ENCODE peak calls at places on chromosomes 13 and 19, in eight cellular contexts. One of them, this sample, is unnamed.
A peak's percentile ranks its signal among the peaks of the same experiment; 100 is the strongest.

GRCh38 chr13:100275746-100276145 is 186.9 kb downstream of the PCCA start:
- DNase-seq in upper lobe of right lung: no peak
- DNase-seq in breast epithelium: no peak
- DNase-seq in prostate gland: peak; percentile 11
- DNase-seq in left ventricle myocardium inferior: no peak
- DNase-seq in tibial nerve: no peak
- DNase-seq in body of pancreas: no peak
- DNase-seq in tibial artery: no peak
- DNase-seq in this sample: no peak

GRCh38 chr19:10289167-10289835 is 451 bp upstream of the ICAM5 start:
- DNase-seq in breast epithelium: no peak
- DNase-seq in tibial nerve: no peak
- DNase-seq in prostate gland: no peak
- DNase-seq in tibial artery: no peak
- DNase-seq in body of pancreas: no peak
- DNase-seq in upper lobe of right lung: peak; percentile 86
- DNase-seq in left ventricle myocardium inferior: no peak
- DNase-seq in this sample: no peak

GRCh38 chr13:73803997-73804396 is 330.2 kb downstream of the KLF12 start:
- DNase-seq in left ventricle myocardium inferior: no peak
- DNase-seq in tibial nerve: no peak
- DNase-seq in upper lobe of right lung: no peak
- DNase-seq in breast epithelium: no peak
- DNase-seq in body of pancreas: no peak
- DNase-seq in prostate gland: no peak
- DNase-seq in tibial artery: no peak
- DNase-seq in this sample: peak; percentile 7

GRCh38 chr19:3575260-3575741 is 2.6 kb downstream of the HMG20B start:
- DNase-seq in tibial nerve: no peak
- DNase-seq in tibial artery: no peak
- DNase-seq in prostate gland: no peak
- DNase-seq in upper lobe of right lung: no peak
- DNase-seq in body of pancreas: no peak
- DNase-seq in left ventricle myocardium inferior: no peak
- DNase-seq in breast epithelium: no peak
- DNase-seq in this sample: no peak

GRCh38 chr19:15303105-15303780 is 29.1 kb downstream of the BRD4 start:
- DNase-seq in tibial nerve: no peak
- DNase-seq in tibial artery: no peak
- DNase-seq in prostate gland: peak; percentile 45
- DNase-seq in left ventricle myocardium inferior: no peak
- DNase-seq in breast epithelium: no peak
- DNase-seq in body of pancreas: no peak
- DNase-seq in upper lobe of right lung: peak; percentile 13
- DNase-seq in this sample: no peak

GRCh38 chr13:44857061-44857460 is 132.2 kb downstream of the NUFIP1 start:
- DNase-seq in upper lobe of right lung: no peak
- DNase-seq in left ventricle myocardium inferior: no peak
- DNase-seq in prostate gland: no peak
- DNase-seq in tibial nerve: no peak
- DNase-seq in breast epithelium: no peak
- DNase-seq in body of pancreas: no peak
- DNase-seq in tibial artery: no peak
- DNase-seq in this sample: no peak

GRCh38 chr13:32264407-32264806 is 50.8 kb downstream of the ZAR1L start:
- DNase-seq in tibial artery: peak; percentile 71
- DNase-seq in prostate gland: no peak
- DNase-seq in body of pancreas: peak; percentile 17
- DNase-seq in breast epithelium: no peak
- DNase-seq in left ventricle myocardium inferior: peak; percentile 79
- DNase-seq in upper lobe of right lung: no peak
- DNase-seq in tibial nerve: peak; percentile 42
- DNase-seq in this sample: no peak

GRCh38 chr19:43774103-43774939 is 6.5 kb downstream of the KCNN4 start:
- DNase-seq in left ventricle myocardium inferior: peak; percentile 68
- DNase-seq in tibial nerve: peak; percentile 27
- DNase-seq in body of pancreas: peak; percentile 78
- DNase-seq in prostate gland: no peak
- DNase-seq in breast epithelium: no peak
- DNase-seq in upper lobe of right lung: peak; percentile 85
- DNase-seq in tibial artery: no peak
- DNase-seq in this sample: peak; percentile 84

GRCh38 chr19:14475251-14476073 is at the start of gene PTGER1:
- DNase-seq in tibial artery: no peak
- DNase-seq in breast epithelium: no peak
- DNase-seq in body of pancreas: no peak
- DNase-seq in tibial nerve: no peak
- DNase-seq in left ventricle myocardium inferior: no peak
- DNase-seq in prostate gland: no peak
- DNase-seq in upper lobe of right lung: no peak
- DNase-seq in this sample: no peak

GRCh38 chr19:6459356-6460098 is at the start of gene SLC25A23:
- DNase-seq in tibial artery: peak; percentile 42
- DNase-seq in breast epithelium: peak; percentile 64
- DNase-seq in prostate gland: peak; percentile 54
- DNase-seq in left ventricle myocardium inferior: peak; percentile 75
- DNase-seq in tibial nerve: peak; percentile 44
- DNase-seq in body of pancreas: peak; percentile 71
- DNase-seq in upper lobe of right lung: peak; percentile 89
- DNase-seq in this sample: peak; percentile 78

GRCh38 chr19:14550201-14550754 is 20.9 kb downstream of the TECR start:
- DNase-seq in prostate gland: peak; percentile 86
- DNase-seq in left ventricle myocardium inferior: no peak
- DNase-seq in upper lobe of right lung: no peak
- DNase-seq in breast epithelium: peak; percentile 96
- DNase-seq in tibial nerve: no peak
- DNase-seq in tibial artery: no peak
- DNase-seq in body of pancreas: peak; percentile 50
- DNase-seq in this sample: peak; percentile 63

GRCh38 chr19:18856385-18857126 is 24.8 kb downstream of the UPF1 start:
- DNase-seq in tibial nerve: no peak
- DNase-seq in left ventricle myocardium inferior: no peak
- DNase-seq in prostate gland: no peak
- DNase-seq in body of pancreas: no peak
- DNase-seq in tibial artery: no peak
- DNase-seq in breast epithelium: no peak
- DNase-seq in upper lobe of right lung: no peak
- DNase-seq in this sample: no peak

DNA sequence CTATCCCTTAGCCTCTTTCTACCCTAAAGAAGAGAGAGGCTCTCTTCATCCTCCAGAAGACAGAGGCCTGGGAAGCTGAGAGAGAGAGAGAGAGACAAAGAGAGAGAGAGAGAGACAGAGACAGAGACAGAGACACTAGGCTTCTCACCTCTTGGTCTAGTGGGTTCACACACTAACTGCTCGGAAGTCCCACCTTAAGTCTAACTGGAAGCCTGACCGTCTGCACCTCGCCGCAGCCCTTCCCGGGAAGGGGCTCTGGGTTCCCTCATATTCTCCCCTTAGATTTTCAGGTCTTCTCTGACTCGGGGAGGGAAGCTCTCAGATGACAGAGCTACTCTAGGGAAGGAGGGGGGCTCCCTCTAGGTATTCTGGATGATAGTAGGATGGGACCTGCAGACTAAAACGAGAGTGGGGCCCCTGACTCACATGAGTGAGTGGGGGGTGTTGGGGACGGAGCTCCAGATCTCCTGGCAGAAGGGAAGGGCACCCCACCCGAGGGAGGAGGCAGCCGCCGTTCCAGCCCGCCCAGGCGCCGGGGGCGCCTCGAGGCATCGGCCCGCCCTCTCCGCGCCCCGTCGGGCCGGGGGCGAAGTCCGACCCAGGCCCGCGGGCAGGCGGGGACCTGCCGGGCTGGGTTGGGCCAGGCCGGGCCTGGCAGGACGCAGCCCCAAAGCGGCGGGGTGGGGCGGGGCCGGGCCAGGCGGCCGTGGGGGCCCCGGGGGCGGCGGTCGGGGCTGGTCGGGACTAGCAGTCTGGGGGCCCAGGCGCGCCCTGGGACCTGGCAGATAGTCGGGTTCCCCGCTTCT is 2.0 kb upstream of the JUNB start:
- DNase-seq in breast epithelium: no peak
- DNase-seq in upper lobe of right lung: no peak
- DNase-seq in prostate gland: no peak
- DNase-seq in body of pancreas: no peak
- DNase-seq in left ventricle myocardium inferior: no peak
- DNase-seq in tibial nerve: no peak
- DNase-seq in tibial artery: no peak
- DNase-seq in this sample: peak; percentile 90
- H3K4me1 ChIP-seq in breast epithelium: peaks cover 6% of the 10 kb centered on the region
- H3K4me1 ChIP-seq in upper lobe of right lung: peaks cover 50% of the 10 kb centered on the region
- H3K4me1 ChIP-seq in prostate gland: peaks cover 54% of the 10 kb centered on the region
- H3K4me1 ChIP-seq in body of pancreas: peaks cover 70% of the 10 kb centered on the region
- H3K4me1 ChIP-seq in left ventricle myocardium inferior: peaks cover 91% of the 10 kb centered on the region
- H3K4me1 ChIP-seq in tibial nerve: peaks cover 54% of the 10 kb centered on the region
- H3K4me1 ChIP-seq in tibial artery: no peaks in the 10 kb centered on the region
- H3K4me1 ChIP-seq in this sample: peaks cover 8% of the 10 kb centered on the region

GRCh38 chr13:112838038-112838965 is 130.7 kb upstream of the MCF2L start:
- DNase-seq in prostate gland: no peak
- DNase-seq in left ventricle myocardium inferior: no peak
- DNase-seq in body of pancreas: no peak
- DNase-seq in upper lobe of right lung: no peak
- DNase-seq in breast epithelium: no peak
- DNase-seq in tibial nerve: no peak
- DNase-seq in tibial artery: no peak
- DNase-seq in this sample: no peak

GRCh38 chr13:112835796-112836195 is 133.2 kb upstream of the MCF2L start:
- DNase-seq in upper lobe of right lung: no peak
- DNase-seq in tibial artery: no peak
- DNase-seq in left ventricle myocardium inferior: no peak
- DNase-seq in prostate gland: no peak
- DNase-seq in body of pancreas: no peak
- DNase-seq in breast epithelium: no peak
- DNase-seq in tibial nerve: no peak
- DNase-seq in this sample: no peak

GRCh38 chr13:112836940-112837339 is 132.1 kb upstream of the MCF2L start:
- DNase-seq in tibial nerve: no peak
- DNase-seq in body of pancreas: no peak
- DNase-seq in prostate gland: no peak
- DNase-seq in upper lobe of right lung: no peak
- DNase-seq in tibial artery: no peak
- DNase-seq in left ventricle myocardium inferior: no peak
- DNase-seq in breast epithelium: no peak
- DNase-seq in this sample: no peak

GRCh38 chr13:112839347-112840105 is 129.5 kb upstream of the MCF2L start:
- DNase-seq in breast epithelium: no peak
- DNase-seq in body of pancreas: peak; percentile 19
- DNase-seq in tibial artery: no peak
- DNase-seq in prostate gland: no peak
- DNase-seq in tibial nerve: no peak
- DNase-seq in left ventricle myocardium inferior: no peak
- DNase-seq in upper lobe of right lung: no peak
- DNase-seq in this sample: no peak

DNA sequence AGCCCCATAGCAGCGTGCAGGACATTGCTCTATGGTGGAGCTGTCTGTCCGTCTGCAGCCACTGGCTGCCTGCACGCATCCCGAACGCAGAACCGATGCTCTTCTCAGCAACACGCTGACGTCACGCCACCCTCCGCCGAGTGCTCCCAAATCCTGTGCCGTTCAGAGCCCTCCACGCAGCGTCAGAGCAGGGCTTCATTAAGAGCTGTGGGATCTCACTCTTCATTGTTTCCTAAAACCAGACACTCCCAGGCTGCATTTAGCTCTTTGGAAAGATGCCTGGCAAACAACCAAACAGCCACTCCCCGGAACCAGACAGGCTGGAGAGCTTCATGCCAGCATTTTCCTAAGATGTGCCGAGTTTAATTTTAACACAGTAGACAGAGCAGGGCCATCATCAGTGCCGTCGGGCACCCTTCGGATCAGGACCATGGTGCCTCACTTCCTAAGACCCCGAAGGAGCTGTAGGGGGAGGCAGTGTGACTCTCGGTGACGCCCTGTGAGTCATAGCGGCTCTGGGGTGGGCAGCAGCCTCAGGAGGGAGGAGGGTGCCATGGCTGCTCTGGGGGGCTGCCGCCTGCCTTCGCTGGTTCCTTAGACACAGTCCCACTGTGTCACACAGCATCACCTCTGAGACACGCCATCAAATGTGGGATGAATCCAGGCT is 131.5 kb upstream of the MCF2L start:
- DNase-seq in left ventricle myocardium inferior: no peak
- DNase-seq in tibial nerve: peak; percentile 34
- DNase-seq in prostate gland: no peak
- DNase-seq in upper lobe of right lung: no peak
- DNase-seq in body of pancreas: no peak
- DNase-seq in breast epithelium: no peak
- DNase-seq in tibial artery: no peak
- DNase-seq in this sample: no peak
- H3K36me3 ChIP-seq in left ventricle myocardium inferior: peaks cover 82% of the 10 kb centered on the region
- H3K36me3 ChIP-seq in tibial nerve: peaks cover 2% of the 10 kb centered on the region
- H3K36me3 ChIP-seq in prostate gland: no peaks in the 10 kb centered on the region
- H3K36me3 ChIP-seq in upper lobe of right lung: peaks cover 85% of the 10 kb centered on the region
- H3K36me3 ChIP-seq in body of pancreas: peaks cover 30% of the 10 kb centered on the region
- H3K36me3 ChIP-seq in breast epithelium: no peaks in the 10 kb centered on the region
- H3K36me3 ChIP-seq in tibial artery: peaks cover 9% of the 10 kb centered on the region
- H3K36me3 ChIP-seq in this sample: peaks cover 9% of the 10 kb centered on the region

DNA sequence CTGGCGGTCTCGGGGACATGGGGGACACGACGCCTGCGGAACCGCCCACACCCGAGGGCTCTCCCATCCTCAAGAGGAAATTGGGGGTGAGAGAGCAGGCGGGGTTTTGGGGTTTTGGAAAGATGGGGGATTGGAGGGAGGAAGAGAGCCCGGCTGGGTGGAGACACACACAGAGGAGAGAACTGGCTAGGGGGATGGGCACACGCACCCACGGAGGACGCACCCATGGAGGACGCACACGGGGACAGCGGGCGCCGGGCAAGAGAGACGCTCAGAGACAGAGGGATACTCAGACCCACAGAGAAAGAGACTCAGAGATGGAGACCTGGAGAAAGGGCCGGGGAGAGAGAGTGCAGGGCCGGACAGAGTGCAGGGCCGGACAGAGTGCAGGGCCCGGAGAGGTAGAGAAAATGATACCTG is 52.1 kb downstream of the MAP4K1 start:
- DNase-seq in breast epithelium: no peak
- DNase-seq in tibial artery: no peak
- DNase-seq in body of pancreas: no peak
- DNase-seq in tibial nerve: no peak
- DNase-seq in upper lobe of right lung: no peak
- DNase-seq in prostate gland: no peak
- DNase-seq in left ventricle myocardium inferior: no peak
- DNase-seq in this sample: no peak
- H3K4me3 ChIP-seq in breast epithelium: peak overlapping the region; percentile 68
- H3K4me3 ChIP-seq in tibial artery: peak overlapping the region; percentile 33
- H3K4me3 ChIP-seq in body of pancreas: no peak overlapping the region
- H3K4me3 ChIP-seq in tibial nerve: no peak overlapping the region
- H3K4me3 ChIP-seq in upper lobe of right lung: peak overlapping the region; percentile 36
- H3K4me3 ChIP-seq in prostate gland: peak overlapping the region; percentile 15
- H3K4me3 ChIP-seq in left ventricle myocardium inferior: peak overlapping the region; percentile 55
- H3K4me3 ChIP-seq in this sample: peak overlapping the region; percentile 46

GRCh38 chr13:30510811-30511371 is 45.2 kb upstream of the HMGB1 start:
- DNase-seq in left ventricle myocardium inferior: no peak
- DNase-seq in tibial artery: no peak
- DNase-seq in upper lobe of right lung: no peak
- DNase-seq in breast epithelium: no peak
- DNase-seq in tibial nerve: no peak
- DNase-seq in body of pancreas: no peak
- DNase-seq in prostate gland: no peak
- DNase-seq in this sample: no peak

GRCh38 chr13:30510091-30510490 is 44.4 kb upstream of the HMGB1 start:
- DNase-seq in left ventricle myocardium inferior: no peak
- DNase-seq in body of pancreas: no peak
- DNase-seq in upper lobe of right lung: no peak
- DNase-seq in tibial artery: no peak
- DNase-seq in tibial nerve: no peak
- DNase-seq in breast epithelium: no peak
- DNase-seq in prostate gland: no peak
- DNase-seq in this sample: no peak
- H3K4me1 ChIP-seq in left ventricle myocardium inferior: no peaks in the 10 kb centered on the region
- H3K4me1 ChIP-seq in body of pancreas: no peaks in the 10 kb centered on the region
- H3K4me1 ChIP-seq in upper lobe of right lung: no peaks in the 10 kb centered on the region
- H3K4me1 ChIP-seq in tibial artery: no peaks in the 10 kb centered on the region
- H3K4me1 ChIP-seq in tibial nerve: no peaks in the 10 kb centered on the region
- H3K4me1 ChIP-seq in breast epithelium: no peaks in the 10 kb centered on the region
- H3K4me1 ChIP-seq in prostate gland: no peaks in the 10 kb centered on the region
- H3K4me1 ChIP-seq in this sample: no peaks in the 10 kb centered on the region

This sample was measured in small intestine.